ENCODE peak calls at places on chromosomes 4 and X, in six cellular contexts. Q is H9, V is IMR-90, Y is HCT116, O is endothelial cell of umbilical vein, W is PC-3. U is an unnamed sample.

GRCh38 chr4:145770124-145770523 is 90.2 kb downstream of the C4orf51 start:
- DNase-seq in Q (no peak), V (no peak), Y (no peak), O (no peak), W (no peak), U (no peak)

GRCh38 chr4:32775049-32775448 is 2054.9 kb downstream of the PCDH7 start:
- DNase-seq in Q (peak), V (no peak), Y (peak), O (no peak), W (peak), U (peak)

GRCh38 chrX:135596495-135596894 is 76.0 kb downstream of the INTS6L start:
- DNase-seq in Q (peak), V (peak), Y (peak), O (peak), W (peak), U (peak)

GRCh38 chr4:72377491-72378194 is 191.4 kb downstream of the ADAMTS3 start:
- DNase-seq in Q (no peak), V (peak), Y (no peak), O (no peak), W (no peak), U (no peak)

GRCh38 chrX:48468693-48469691 is 1.1 kb downstream of the SLC38A5 start:
- DNase-seq in Q (peak), V (no peak), Y (no peak), O (no peak), W (no peak), U (no peak)

GRCh38 chr4:15010038-15010585 is 7.8 kb downstream of the CPEB2 start:
- DNase-seq in Q (no peak), V (no peak), Y (no peak), O (no peak), W (no peak), U (no peak)

GRCh38 chr4:125244848-125245450 is 69.8 kb upstream of the FAT4 start:
- DNase-seq in Q (no peak), V (peak), Y (no peak), O (peak), W (peak), U (peak)

GRCh38 chr4:1156069-1156468 is 16.3 kb downstream of the SPON2 start:
- DNase-seq in Q (no peak), V (no peak), Y (no peak), O (no peak), W (no peak), U (no peak)

GRCh38 chr4:22635692-22636091 is 57.0 kb upstream of the GBA3 start:
- DNase-seq in Q (peak), V (no peak), Y (no peak), O (no peak), W (peak), U (no peak)

GRCh38 chr4:105666693-105667092 is 41.8 kb downstream of the INTS12 start:
- DNase-seq in Q (no peak), V (peak), Y (no peak), O (peak), W (peak), U (peak)

GRCh38 chr4:104901438-104901837 is 245.2 kb upstream of the TET2 start:
- DNase-seq in Q (peak), V (no peak), Y (peak), O (no peak), W (no peak), U (peak)

GRCh38 chr4:184617611-184618196 is 31.5 kb downstream of the CASP3 start:
- DNase-seq in Q (peak), V (no peak), Y (no peak), O (no peak), W (no peak), U (no peak)

GRCh38 chr4:32025840-32026459 is 1305.8 kb downstream of the PCDH7 start:
- DNase-seq in Q (no peak), V (no peak), Y (peak), O (peak), W (peak), U (peak)

GRCh38 chrX:87391742-87392141 is 125.9 kb upstream of the KLHL4 start:
- DNase-seq in Q (no peak), V (no peak), Y (no peak), O (peak), W (no peak), U (no peak)

GRCh38 chr4:99404595-99405287 is 30.4 kb downstream of the ADH7 start:
- DNase-seq in Q (no peak), V (peak), Y (peak), O (peak), W (peak), U (peak)

DNA sequence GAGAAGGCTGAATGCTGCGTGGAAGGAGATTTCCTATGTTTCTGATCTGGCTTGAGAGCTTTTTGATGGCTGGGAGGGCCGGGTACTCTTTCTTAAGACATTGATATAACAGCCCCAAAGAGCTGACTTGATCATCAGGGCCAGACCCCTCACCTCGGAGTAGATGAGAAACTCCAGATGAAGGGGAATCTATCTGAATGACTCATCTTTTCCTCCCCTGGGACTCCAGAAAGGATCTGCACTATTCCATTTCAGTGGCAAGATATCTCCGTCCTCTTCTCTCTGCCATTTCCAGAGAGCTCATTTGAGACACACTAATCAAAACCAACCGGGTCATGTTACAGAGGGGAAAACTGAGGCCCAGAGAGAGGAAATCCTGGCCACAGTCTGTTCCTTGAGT is 92.9 kb upstream of the MSX1 start:
- DNase-seq in Q (no peak), V (no peak), Y (no peak), O (no peak), W (no peak), U (no peak)
- H3K27ac ChIP-seq in Q (no peak), V (no peak), Y (no peak), O (no peak), W (no peak), U (no peak)

GRCh38 chr4:80321341-80321740 is 14.2 kb upstream of the CFAP299 start:
- DNase-seq in Q (no peak), V (no peak), Y (no peak), O (no peak), W (no peak), U (no peak)
- H2AFZ ChIP-seq in Q (no peak), V (no peak), Y (no peak), O (no peak), W (no peak), U (no peak)

GRCh38 chr4:53863163-53863562 is 201.2 kb downstream of the CHIC2 start:
- DNase-seq in Q (no peak), V (peak), Y (no peak), O (no peak), W (no peak), U (peak)

GRCh38 chr4:53865031-53865430 is 199.4 kb downstream of the CHIC2 start:
- DNase-seq in Q (no peak), V (no peak), Y (no peak), O (no peak), W (no peak), U (no peak)

GRCh38 chr4:53863731-53864130 is 200.7 kb downstream of the CHIC2 start:
- DNase-seq in Q (no peak), V (no peak), Y (no peak), O (no peak), W (no peak), U (peak)

GRCh38 chr4:53859305-53859704 is 205.1 kb downstream of the CHIC2 start:
- DNase-seq in Q (no peak), V (no peak), Y (no peak), O (no peak), W (no peak), U (no peak)

DNA sequence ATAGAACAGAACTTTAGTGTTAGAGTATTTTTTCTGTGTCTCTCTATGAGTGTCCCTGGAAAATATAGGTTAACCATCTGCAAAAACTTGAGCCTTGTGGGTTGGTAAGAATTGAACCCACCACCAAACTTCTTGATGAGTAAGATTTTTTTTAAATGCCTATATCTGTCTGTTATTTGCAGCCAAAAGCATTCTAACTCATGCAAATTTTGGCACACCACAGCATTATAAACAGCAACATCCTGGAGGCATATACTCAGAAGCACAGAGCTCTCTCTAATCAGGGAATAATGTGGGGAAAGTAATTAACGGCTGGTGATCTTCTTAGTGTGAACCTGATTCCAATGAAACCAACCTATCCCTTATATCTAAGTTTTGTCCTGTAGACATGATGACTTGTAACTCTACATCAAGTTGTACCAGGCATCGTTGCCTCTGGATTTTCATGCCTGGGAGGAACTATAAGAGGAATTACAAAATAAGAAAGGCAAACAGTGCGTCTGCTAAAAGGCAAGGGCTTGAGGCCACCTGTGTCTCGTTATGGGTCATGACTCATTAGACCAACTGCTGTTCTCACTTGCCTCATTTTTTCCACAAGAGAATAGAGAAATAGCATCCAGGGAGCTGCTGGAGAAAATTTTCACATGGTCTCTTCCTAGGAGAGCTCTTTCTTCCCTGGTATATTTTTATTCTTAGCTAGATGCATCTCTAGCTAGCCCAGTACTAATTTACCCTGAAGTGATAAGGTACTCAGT is 202.4 kb downstream of the CHIC2 start:
- DNase-seq in Q (no peak), V (peak), Y (no peak), O (no peak), W (peak), U (peak)
- H3K9ac ChIP-seq in Q (no peak), V (no peak), Y (no peak), O (no peak), W (no peak), U (no peak)

GRCh38 chr4:162506253-162506652 is 342.5 kb upstream of the FSTL5 start:
- DNase-seq in Q (no peak), V (no peak), Y (no peak), O (no peak), W (peak), U (peak)
- H3K27ac ChIP-seq in Q (no peak), V (no peak), Y (no peak), O (no peak), W (no peak), U (no peak)

DNA sequence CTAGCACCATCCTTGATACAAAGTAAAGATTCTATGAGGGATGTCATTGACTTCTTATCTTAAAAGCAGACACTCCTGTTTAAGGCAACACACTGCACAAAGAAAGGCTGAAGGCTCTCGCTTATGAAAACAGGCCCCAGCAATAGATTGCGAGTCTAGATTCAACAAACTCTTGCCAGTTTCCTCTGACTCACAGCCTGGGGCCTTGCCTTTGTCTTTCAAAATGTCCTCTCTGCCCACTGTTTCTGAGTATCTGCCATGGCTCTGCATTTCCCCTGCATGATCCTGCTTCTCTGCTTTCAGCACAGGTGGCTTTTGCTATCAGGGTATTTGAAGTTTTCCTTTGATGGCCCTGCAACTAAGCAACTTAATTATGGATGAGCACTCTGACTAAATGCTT is 32.4 kb downstream of the NDP start:
- DNase-seq in Q (peak), V (peak), Y (no peak), O (peak), W (peak), U (peak)
- H2AFZ ChIP-seq in Q (peak), V (peak), Y (no peak), O (peak), W (peak), U (no peak)

DNA sequence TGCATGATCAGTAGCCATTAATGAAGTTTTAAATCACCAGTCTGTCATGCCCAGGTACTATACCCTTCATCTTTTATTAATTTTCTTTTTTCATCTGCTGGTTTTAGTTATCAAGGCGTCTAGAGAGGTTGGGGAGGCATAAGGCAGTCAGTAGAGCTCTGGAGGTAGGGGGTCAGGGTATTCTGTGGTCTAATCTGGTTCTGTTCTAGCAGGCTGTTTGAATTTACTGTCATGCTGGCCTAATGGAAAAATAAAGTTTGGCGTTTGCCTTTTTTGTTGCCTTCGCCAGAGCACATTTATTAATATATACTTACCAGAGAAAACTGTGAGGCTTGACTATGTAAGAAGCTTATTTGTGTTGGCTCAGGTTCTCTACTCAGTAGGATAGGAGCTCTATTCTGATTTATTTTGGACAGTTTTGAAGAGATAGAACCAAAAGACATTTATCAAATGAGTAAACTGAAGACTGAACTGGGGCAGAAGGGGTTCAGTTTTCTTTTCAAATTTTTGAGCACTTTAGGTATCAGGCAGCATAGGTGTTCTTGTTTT is 46.9 kb downstream of the TMEM131L start:
- DNase-seq in Q (no peak), V (peak), Y (no peak), O (no peak), W (no peak), U (peak)
- H3K9ac ChIP-seq in Q (no peak), V (no peak), Y (peak), O (no peak), W (no peak), U (no peak)